ENCODE peak calls at places on chromosomes 7 and 10, in five cellular contexts. N is HepG2, X is stomach, P is esophagus muscularis mucosa, H is heart left ventricle. D is an unnamed sample. For H3K9me3 and H3K4me1, the result is how much of the 10 kb centered on the place peaks cover.

GRCh38 chr7:158393926-158394625 is 193.5 kb downstream of the PTPRN2 start:
- DNase-seq in N (no peak), X (no peak), P (no peak), H (no peak), D (no peak)

GRCh38 chr7:20199015-20199737 is 18.0 kb downstream of the MACC1 start:
- DNase-seq in N (no peak), X (peak), P (no peak), H (no peak), D (peak)

GRCh38 chr7:45986355-45987298 is 65.6 kb upstream of the IGFBP3 start:
- DNase-seq in N (no peak), X (no peak), P (peak), H (no peak), D (no peak)

GRCh38 chr7:37921340-37921805 is 933 bp downstream of the EPDR1 start:
- DNase-seq in N (peak), X (no peak), P (no peak), H (peak), D (peak)

GRCh38 chr7:1669486-1669951 is 558 bp upstream of the ELFN1 start:
- DNase-seq in N (no peak), X (no peak), P (no peak), H (peak), D (no peak)

GRCh38 chr7:151087247-151088018 is 1.2 kb downstream of the AGAP3 start:
- DNase-seq in N (peak), X (peak), P (no peak), H (peak), D (peak)

GRCh38 chr10:69348824-69349541 is 67.7 kb downstream of the TACR2 start:
- DNase-seq in N (no peak), X (no peak), P (peak), H (no peak), D (no peak)

GRCh38 chr7:71770269-71770907 is 638.4 kb downstream of the GALNT17 start:
- DNase-seq in N (no peak), X (no peak), P (no peak), H (no peak), D (peak)

GRCh38 chr10:34710391-34710751 is 104.7 kb downstream of the PARD3 start:
- DNase-seq in N (no peak), X (no peak), P (no peak), H (no peak), D (no peak)

GRCh38 chr7:70764004-70764691 is 367.8 kb upstream of the GALNT17 start:
- DNase-seq in N (no peak), X (no peak), P (no peak), H (no peak), D (no peak)

GRCh38 chr7:129958643-129959479 is 6.1 kb upstream of the UBE2H start:
- DNase-seq in N (peak), X (peak), P (no peak), H (no peak), D (peak)

GRCh38 chr7:105020926-105021325 is 6.9 kb downstream of the KMT2E start:
- DNase-seq in N (no peak), X (no peak), P (no peak), H (no peak), D (no peak)

GRCh38 chr10:104502907-104503306 is 138.2 kb upstream of the SORCS3 start:
- DNase-seq in N (no peak), X (no peak), P (no peak), H (no peak), D (no peak)

GRCh38 chr10:89782470-89782869 is 81.1 kb downstream of the KIF20B start:
- DNase-seq in N (no peak), X (no peak), P (no peak), H (no peak), D (no peak)

GRCh38 chr7:141231018-141231792 is 157.3 kb downstream of the TMEM178B start:
- DNase-seq in N (peak), X (no peak), P (no peak), H (no peak), D (peak)

GRCh38 chr7:100893910-100894763 is 1.6 kb downstream of the ACHE start:
- DNase-seq in N (no peak), X (no peak), P (no peak), H (no peak), D (no peak)

GRCh38 chr7:29343379-29343778 is 148.8 kb downstream of the CHN2 start:
- DNase-seq in N (no peak), X (no peak), P (no peak), H (no peak), D (no peak)

GRCh38 chr10:35439172-35439571 is 102.9 kb downstream of the CCNY start:
- DNase-seq in N (no peak), X (no peak), P (no peak), H (no peak), D (no peak)

DNA sequence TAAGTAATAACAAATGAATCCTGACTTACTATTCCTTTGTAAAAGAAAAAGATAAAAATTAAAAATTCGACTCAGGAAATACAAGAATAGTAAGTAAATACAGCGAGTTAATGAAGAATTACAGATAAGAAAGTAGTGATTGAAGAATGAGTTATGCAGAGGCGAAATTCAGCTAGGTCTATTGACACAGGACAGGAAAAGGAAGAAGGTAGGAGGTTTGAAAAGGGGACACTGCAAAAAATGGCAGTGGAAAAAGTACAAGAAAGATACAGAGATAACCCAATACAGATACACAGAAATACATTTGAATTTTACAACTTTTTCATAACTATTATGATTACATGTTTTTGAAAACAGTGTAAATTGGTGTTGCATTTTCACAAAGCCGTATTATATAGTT is 28.0 kb downstream of the JAZF1 start:
- DNase-seq in N (no peak), X (no peak), P (no peak), H (no peak), D (no peak)
- H3K9me3 ChIP-seq in N (under half), X (under half), P (under half), H (under half), D (under half)

DNA sequence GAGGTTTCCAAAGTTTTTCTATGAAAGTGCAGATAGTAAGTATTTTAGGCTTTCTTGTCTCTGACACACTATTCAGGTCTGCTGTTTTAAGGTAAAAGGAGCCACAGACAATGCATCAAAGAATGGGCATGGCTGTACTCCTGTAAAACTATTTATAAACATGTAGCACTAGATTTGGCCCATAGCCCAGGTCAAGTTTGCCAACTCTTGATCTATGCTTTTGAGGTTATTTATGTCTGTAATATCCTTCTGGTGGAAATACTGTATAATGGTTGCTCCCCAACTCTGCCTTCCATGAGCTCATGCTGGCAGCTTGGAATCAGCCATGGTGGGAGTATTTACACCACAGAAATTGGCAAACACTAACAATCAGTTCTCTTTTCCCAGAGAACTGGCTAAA is 244.6 kb downstream of the BUB3 start:
- DNase-seq in N (no peak), X (no peak), P (no peak), H (no peak), D (peak)
- H3K4me1 ChIP-seq in N (under half), X (under half), P (under half), H (under half), D (under half)

GRCh38 chr7:98287486-98287959 is 6.0 kb downstream of the BRI3 start:
- DNase-seq in N (peak), X (peak), P (no peak), H (no peak), D (no peak)
- TF ChIP-seq POLR2A in N (no peak), X (no peak), P (no peak), H (no peak), D (no peak)

DNA sequence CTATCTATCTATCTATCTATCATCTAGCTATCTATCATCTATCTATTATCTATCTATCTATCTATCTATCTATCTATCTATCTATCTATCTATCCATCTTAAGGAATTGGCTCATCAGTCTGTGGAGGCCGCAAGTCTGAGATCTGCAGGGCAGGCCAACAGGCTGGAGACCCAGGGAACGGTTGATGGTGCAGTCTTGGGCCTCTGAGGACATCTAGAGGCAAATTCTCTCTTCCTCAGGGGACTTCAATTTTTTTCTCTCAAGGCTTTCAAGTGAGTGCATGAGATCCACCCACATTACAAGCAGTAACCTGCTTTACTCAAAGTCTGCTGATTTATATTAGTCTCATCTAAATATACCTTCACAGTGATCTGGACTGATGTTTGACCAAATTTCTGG is 197.0 kb downstream of the GLRX3 start:
- DNase-seq in N (no peak), X (no peak), P (no peak), H (no peak), D (no peak)
- H3K9me3 ChIP-seq in N (under half), X (under half), P (under half), H (under half), D (under half)

DNA sequence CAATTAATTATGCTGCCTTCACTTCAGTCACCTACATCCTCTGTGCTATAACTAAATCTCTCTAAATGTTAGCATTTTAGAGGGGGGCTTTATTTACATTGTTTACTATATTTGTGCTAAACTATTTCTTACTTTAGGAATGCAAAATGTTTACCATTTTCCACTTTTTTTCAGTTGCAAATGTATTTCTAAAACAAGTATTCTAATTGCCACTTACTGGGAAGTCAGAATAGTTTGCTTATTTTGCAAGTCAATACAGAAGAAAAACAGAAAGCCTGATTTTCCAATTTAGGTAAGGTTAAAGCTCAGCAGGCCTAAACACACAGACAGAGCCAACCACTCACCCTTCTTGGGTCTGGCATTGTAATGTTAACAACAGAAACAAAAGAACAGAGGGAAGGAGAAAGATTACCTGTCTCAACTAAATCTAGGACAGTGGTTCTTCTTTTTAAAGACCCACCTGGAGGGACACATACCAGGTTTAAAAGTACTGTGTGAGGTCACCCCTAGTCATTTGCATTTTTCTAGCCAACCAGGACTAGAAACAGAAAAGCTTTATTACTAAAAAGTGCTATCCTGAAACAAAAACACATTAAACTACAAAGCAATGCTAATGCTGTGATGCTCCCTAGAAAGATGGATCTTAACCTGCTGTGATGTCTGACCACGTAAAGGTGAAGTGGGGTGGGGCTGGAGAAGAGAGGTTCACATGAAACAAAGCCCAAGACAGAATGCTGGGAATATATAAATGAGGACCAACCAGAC is 178.2 kb downstream of the SLC25A13 start:
- DNase-seq in N (no peak), X (no peak), P (no peak), H (no peak), D (no peak)
- H3K4me1 ChIP-seq in N (under half), X (under half), P (under half), H (under half), D (under half)

D was measured in thyroid gland.